ENCODE peak calls at places on chromosome 13, in six cellular contexts. One of them, this sample, is unnamed.

GRCh38 chr13:36086117-36086516 is 45.1 kb downstream of the DCLK1 start:
- DNase-seq in Caco-2: no peak
- DNase-seq in HL-60: no peak
- DNase-seq in cardiac muscle cell: no peak
- DNase-seq in uterus: no peak
- DNase-seq in SJSA1: no peak
- DNase-seq in this sample: no peak

GRCh38 chr13:24208314-24208713 is 47.8 kb downstream of the SPATA13 start:
- DNase-seq in Caco-2: no peak
- DNase-seq in HL-60: no peak
- DNase-seq in cardiac muscle cell: no peak
- DNase-seq in uterus: no peak
- DNase-seq in SJSA1: peak; percentile 23
- DNase-seq in this sample: peak; percentile 53

GRCh38 chr13:20351279-20352022 is 119.3 kb upstream of the GJB6 start:
- DNase-seq in Caco-2: no peak
- DNase-seq in HL-60: peak; percentile 61
- DNase-seq in cardiac muscle cell: no peak
- DNase-seq in uterus: no peak
- DNase-seq in SJSA1: peak; percentile 57
- DNase-seq in this sample: no peak

GRCh38 chr13:99155821-99156220 is 44.8 kb upstream of the UBAC2 start:
- DNase-seq in Caco-2: no peak
- DNase-seq in HL-60: no peak
- DNase-seq in cardiac muscle cell: no peak
- DNase-seq in uterus: no peak
- DNase-seq in SJSA1: no peak
- DNase-seq in this sample: no peak

GRCh38 chr13:19083340-19083739 is 98.3 kb downstream of the TUBA3C start:
- DNase-seq in Caco-2: no peak
- DNase-seq in HL-60: no peak
- DNase-seq in cardiac muscle cell: no peak
- DNase-seq in uterus: no peak
- DNase-seq in SJSA1: no peak
- DNase-seq in this sample: no peak

GRCh38 chr13:42706286-42706685 is 75.1 kb upstream of the FAM216B start:
- DNase-seq in Caco-2: no peak
- DNase-seq in HL-60: no peak
- DNase-seq in cardiac muscle cell: no peak
- DNase-seq in uterus: no peak
- DNase-seq in SJSA1: no peak
- DNase-seq in this sample: no peak

GRCh38 chr13:37375724-37376123 is 222.8 kb downstream of the POSTN start:
- DNase-seq in Caco-2: no peak
- DNase-seq in HL-60: no peak
- DNase-seq in cardiac muscle cell: no peak
- DNase-seq in uterus: no peak
- DNase-seq in SJSA1: no peak
- DNase-seq in this sample: no peak

GRCh38 chr13:104571161-104571889 is 1505.1 kb upstream of the SLC10A2 start:
- DNase-seq in Caco-2: peak; percentile 71
- DNase-seq in HL-60: peak; percentile 70
- DNase-seq in cardiac muscle cell: peak; percentile 81
- DNase-seq in uterus: peak; percentile 39
- DNase-seq in SJSA1: peak; percentile 84
- DNase-seq in this sample: no peak

GRCh38 chr13:113446488-113446854 is 6.8 kb downstream of the ADPRHL1 start:
- DNase-seq in Caco-2: no peak
- DNase-seq in HL-60: no peak
- DNase-seq in cardiac muscle cell: no peak
- DNase-seq in uterus: no peak
- DNase-seq in SJSA1: no peak
- DNase-seq in this sample: no peak
- H3K4me3 ChIP-seq in Caco-2: no peak overlapping the region
- H3K4me3 ChIP-seq in HL-60: no peak overlapping the region
- H3K4me3 ChIP-seq in cardiac muscle cell: no peak overlapping the region
- H3K4me3 ChIP-seq in uterus: no peak overlapping the region
- H3K4me3 ChIP-seq in SJSA1: no peak overlapping the region
- H3K4me3 ChIP-seq in this sample: no peak overlapping the region

GRCh38 chr13:50081106-50081898 is 66.1 kb downstream of the KCNRG start:
- DNase-seq in Caco-2: peak; percentile 66
- DNase-seq in HL-60: peak; percentile 55
- DNase-seq in cardiac muscle cell: peak; percentile 76
- DNase-seq in uterus: peak; percentile 36
- DNase-seq in SJSA1: peak; percentile 66
- DNase-seq in this sample: no peak

GRCh38 chr13:50080856-50081105 is 65.5 kb downstream of the KCNRG start:
- DNase-seq in Caco-2: no peak
- DNase-seq in HL-60: no peak
- DNase-seq in cardiac muscle cell: no peak
- DNase-seq in uterus: no peak
- DNase-seq in SJSA1: no peak
- DNase-seq in this sample: no peak

GRCh38 chr13:50080158-50080855 is 65.1 kb downstream of the KCNRG start:
- DNase-seq in Caco-2: no peak
- DNase-seq in HL-60: peak; percentile 52
- DNase-seq in cardiac muscle cell: peak; percentile 36
- DNase-seq in uterus: no peak
- DNase-seq in SJSA1: peak; percentile 66
- DNase-seq in this sample: no peak

GRCh38 chr13:50079278-50080157 is 64.3 kb downstream of the KCNRG start:
- DNase-seq in Caco-2: no peak
- DNase-seq in HL-60: no peak
- DNase-seq in cardiac muscle cell: no peak
- DNase-seq in uterus: no peak
- DNase-seq in SJSA1: peak; percentile 36
- DNase-seq in this sample: no peak

DNA sequence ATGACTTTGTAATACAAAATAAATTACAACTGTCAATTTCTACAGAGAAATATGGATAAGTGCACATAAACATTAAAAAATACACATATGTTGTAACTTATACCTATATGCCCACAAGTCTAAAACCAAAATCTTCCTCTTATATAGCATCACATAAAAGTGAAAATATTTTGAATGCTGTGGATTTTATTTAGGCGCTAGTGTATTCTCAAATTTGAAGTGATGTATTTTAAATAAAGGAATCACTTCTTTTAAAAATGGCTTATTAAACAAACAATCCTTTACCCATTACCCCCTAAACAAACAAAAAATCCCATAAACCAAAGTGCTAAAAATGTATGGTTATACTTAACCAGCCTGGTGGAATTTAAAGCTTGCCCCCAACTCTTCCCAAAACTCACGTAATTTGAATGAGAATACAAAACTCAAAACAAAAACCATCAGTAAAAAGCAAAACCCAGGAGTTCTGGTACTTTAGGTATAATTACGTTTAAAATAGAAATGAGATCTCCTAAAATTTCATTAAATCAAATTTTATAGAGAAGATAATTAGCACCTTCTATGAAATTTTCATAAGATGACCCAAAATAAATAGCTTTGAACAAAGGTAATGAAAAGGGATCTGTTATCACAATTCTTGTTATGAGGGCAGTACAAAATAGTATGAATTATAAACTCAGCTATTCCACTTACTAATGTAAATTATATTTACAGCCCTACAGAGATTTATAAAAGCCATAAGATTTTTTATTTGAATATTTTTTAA is 63.5 kb downstream of the KCNRG start:
- DNase-seq in Caco-2: no peak
- DNase-seq in HL-60: no peak
- DNase-seq in cardiac muscle cell: no peak
- DNase-seq in uterus: no peak
- DNase-seq in SJSA1: peak; percentile 37
- DNase-seq in this sample: no peak
- H3K4me3 ChIP-seq in Caco-2: no peak overlapping the region
- H3K4me3 ChIP-seq in HL-60: peak overlapping the region; percentile 67
- H3K4me3 ChIP-seq in cardiac muscle cell: no peak overlapping the region
- H3K4me3 ChIP-seq in uterus: peak overlapping the region; percentile 83
- H3K4me3 ChIP-seq in SJSA1: peak overlapping the region; percentile 77
- H3K4me3 ChIP-seq in this sample: peak overlapping the region; percentile 74

GRCh38 chr13:26584713-26585112 is 27.2 kb downstream of the WASF3 start:
- DNase-seq in Caco-2: no peak
- DNase-seq in HL-60: no peak
- DNase-seq in cardiac muscle cell: no peak
- DNase-seq in uterus: no peak
- DNase-seq in SJSA1: no peak
- DNase-seq in this sample: no peak
- H3K4me3 ChIP-seq in Caco-2: no peak overlapping the region
- H3K4me3 ChIP-seq in HL-60: no peak overlapping the region
- H3K4me3 ChIP-seq in cardiac muscle cell: no peak overlapping the region
- H3K4me3 ChIP-seq in uterus: no peak overlapping the region
- H3K4me3 ChIP-seq in SJSA1: no peak overlapping the region
- H3K4me3 ChIP-seq in this sample: no peak overlapping the region

GRCh38 chr13:45381196-45381595 is 37.0 kb downstream of the SLC25A30 start:
- DNase-seq in Caco-2: no peak
- DNase-seq in HL-60: no peak
- DNase-seq in cardiac muscle cell: no peak
- DNase-seq in uterus: no peak
- DNase-seq in SJSA1: no peak
- DNase-seq in this sample: no peak
- H3K4me3 ChIP-seq in Caco-2: no peak overlapping the region
- H3K4me3 ChIP-seq in HL-60: no peak overlapping the region
- H3K4me3 ChIP-seq in cardiac muscle cell: no peak overlapping the region
- H3K4me3 ChIP-seq in uterus: no peak overlapping the region
- H3K4me3 ChIP-seq in SJSA1: no peak overlapping the region
- H3K4me3 ChIP-seq in this sample: no peak overlapping the region

GRCh38 chr13:114314074-114314912 is at the start of gene CHAMP1:
- DNase-seq in Caco-2: peak; percentile 96
- DNase-seq in HL-60: peak; percentile 98
- DNase-seq in cardiac muscle cell: peak; percentile 96
- DNase-seq in uterus: peak; percentile 98
- DNase-seq in SJSA1: peak; percentile 91
- DNase-seq in this sample: peak; percentile 77

GRCh38 chr13:114311908-114312307 is 2.4 kb upstream of the CHAMP1 start:
- DNase-seq in Caco-2: no peak
- DNase-seq in HL-60: no peak
- DNase-seq in cardiac muscle cell: no peak
- DNase-seq in uterus: no peak
- DNase-seq in SJSA1: no peak
- DNase-seq in this sample: no peak

GRCh38 chr13:114311387-114311786 is 2.9 kb upstream of the CHAMP1 start:
- DNase-seq in Caco-2: no peak
- DNase-seq in HL-60: no peak
- DNase-seq in cardiac muscle cell: peak; percentile 20
- DNase-seq in uterus: no peak
- DNase-seq in SJSA1: no peak
- DNase-seq in this sample: no peak

GRCh38 chr13:114315074-114315785 is 927 bp downstream of the CHAMP1 start:
- DNase-seq in Caco-2: no peak
- DNase-seq in HL-60: peak; percentile 18
- DNase-seq in cardiac muscle cell: no peak
- DNase-seq in uterus: no peak
- DNase-seq in SJSA1: no peak
- DNase-seq in this sample: no peak

DNA sequence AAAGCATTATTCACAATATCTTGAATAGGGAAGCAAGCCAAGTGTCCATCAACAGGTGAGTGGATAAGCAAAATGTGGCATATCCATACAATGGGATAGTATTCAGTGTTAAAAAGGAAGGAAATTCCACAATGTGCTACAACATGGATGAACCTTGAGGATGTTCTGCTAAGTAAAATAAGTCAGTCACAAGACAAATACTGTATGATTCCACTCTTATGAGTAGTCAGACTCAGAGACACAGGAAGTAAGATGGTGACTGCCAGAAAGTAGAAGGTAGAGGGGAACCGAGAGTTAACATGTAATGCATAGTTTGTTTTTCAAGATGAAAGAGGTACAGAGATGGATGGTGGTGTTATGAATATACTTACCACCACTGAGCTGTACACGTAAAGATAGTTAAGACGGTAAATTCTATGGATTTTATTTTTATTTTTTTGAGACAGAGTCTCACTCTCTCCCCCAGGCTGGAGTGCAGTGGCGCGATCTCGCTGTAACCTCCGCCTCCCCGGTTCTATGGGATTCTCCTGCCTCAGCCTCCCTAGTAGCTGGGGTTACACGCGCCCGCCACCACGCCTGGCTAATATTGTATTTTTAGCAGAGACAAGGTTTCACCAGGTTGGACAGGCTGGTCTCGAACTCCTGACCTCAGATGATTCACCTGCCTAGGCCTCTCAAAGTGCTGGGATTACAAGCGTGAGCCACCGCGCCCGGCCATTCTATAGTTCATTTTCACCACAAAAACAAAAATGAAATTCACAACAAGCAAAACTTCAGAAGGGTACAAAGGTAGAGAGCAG is 1.0 kb upstream of the CHAMP1 start:
- DNase-seq in Caco-2: no peak
- DNase-seq in HL-60: no peak
- DNase-seq in cardiac muscle cell: no peak
- DNase-seq in uterus: no peak
- DNase-seq in SJSA1: peak; percentile 12
- DNase-seq in this sample: no peak
- H3K4me3 ChIP-seq in Caco-2: peak overlapping the region; percentile 68
- H3K4me3 ChIP-seq in HL-60: peak overlapping the region; percentile 17
- H3K4me3 ChIP-seq in cardiac muscle cell: peak overlapping the region; percentile 65
- H3K4me3 ChIP-seq in uterus: peak overlapping the region; percentile 28
- H3K4me3 ChIP-seq in SJSA1: peak overlapping the region; percentile 97
- H3K4me3 ChIP-seq in this sample: peak overlapping the region; percentile 62

DNA sequence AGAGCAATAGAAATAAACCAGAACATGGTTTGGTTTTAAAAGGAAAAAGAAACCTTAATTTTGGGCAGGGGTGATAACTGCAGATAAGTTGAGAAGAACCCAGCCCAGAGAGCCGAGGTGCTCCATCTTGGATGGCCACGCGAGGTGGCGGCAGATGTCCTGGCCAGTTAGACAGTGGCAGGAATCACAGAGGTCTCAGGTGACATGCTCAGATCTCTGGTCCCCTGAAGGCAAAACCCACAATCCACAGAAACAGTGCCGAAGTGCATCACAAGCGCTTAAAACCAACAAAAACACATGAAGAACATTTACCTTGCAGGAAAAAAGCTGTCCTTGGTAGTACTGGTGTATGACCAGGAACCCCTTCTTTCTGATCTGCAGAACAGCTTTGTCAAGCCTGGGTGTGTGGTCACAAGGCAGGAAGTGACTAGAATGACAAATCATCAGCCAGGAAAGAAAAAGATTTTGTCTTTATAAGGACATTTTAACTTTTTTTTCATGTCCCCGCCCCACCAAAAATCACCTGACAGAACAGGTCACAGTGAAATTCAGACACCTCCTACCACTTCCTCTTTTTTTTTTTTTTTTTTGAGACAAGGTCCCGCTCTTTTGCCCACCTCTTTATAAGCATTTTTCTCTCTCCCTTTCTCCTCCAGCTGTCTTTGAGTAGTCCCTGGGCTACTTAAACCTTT is at the start of gene LCP1:
- DNase-seq in Caco-2: no peak
- DNase-seq in HL-60: peak; percentile 95
- DNase-seq in cardiac muscle cell: no peak
- DNase-seq in uterus: no peak
- DNase-seq in SJSA1: no peak
- DNase-seq in this sample: no peak
- H3K4me3 ChIP-seq in Caco-2: peak within 1 kb of the TSS; percentile 41
- H3K4me3 ChIP-seq in HL-60: peak within 1 kb of the TSS; percentile 41
- H3K4me3 ChIP-seq in cardiac muscle cell: no peak within 1 kb of the TSS
- H3K4me3 ChIP-seq in uterus: no peak within 1 kb of the TSS
- H3K4me3 ChIP-seq in SJSA1: peak within 1 kb of the TSS; percentile 37
- H3K4me3 ChIP-seq in this sample: no peak within 1 kb of the TSS

DNA sequence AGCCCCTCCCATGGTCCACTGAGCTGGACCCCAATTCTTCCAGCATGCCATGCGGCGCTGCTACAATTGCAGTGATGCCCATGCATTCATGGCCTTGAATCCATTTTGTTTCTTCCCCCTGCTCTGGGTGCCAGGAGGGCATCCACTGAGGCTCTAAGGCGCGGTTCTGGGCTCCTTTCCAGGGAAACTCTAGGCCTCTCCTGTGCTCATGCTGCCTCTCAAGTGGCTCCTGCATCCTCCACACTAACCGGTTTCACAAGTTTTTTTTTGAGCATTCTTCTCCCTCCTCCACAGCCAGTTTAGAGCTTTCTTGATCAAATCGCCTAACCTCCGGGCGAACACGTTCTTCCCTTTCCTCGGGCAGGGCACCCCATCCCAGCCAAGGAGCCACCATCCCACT is 69.1 kb upstream of the FLT1 start:
- DNase-seq in Caco-2: no peak
- DNase-seq in HL-60: no peak
- DNase-seq in cardiac muscle cell: no peak
- DNase-seq in uterus: no peak
- DNase-seq in SJSA1: no peak
- DNase-seq in this sample: no peak
- H3K4me3 ChIP-seq in Caco-2: no peak overlapping the region
- H3K4me3 ChIP-seq in HL-60: no peak overlapping the region
- H3K4me3 ChIP-seq in cardiac muscle cell: no peak overlapping the region
- H3K4me3 ChIP-seq in uterus: no peak overlapping the region
- H3K4me3 ChIP-seq in SJSA1: no peak overlapping the region
- H3K4me3 ChIP-seq in this sample: no peak overlapping the region